ENCODE peak calls at places on chromosomes 11 and 22, in six cellular contexts. One of them, this sample, is unnamed.

GRCh38 chr22:48952256-48953102 is 875.2 kb downstream of the BRD1 start:
- DNase-seq in T follicular helper cell: no peak
- DNase-seq in GM20000: no peak
- DNase-seq in stimulated activated effector memory CD8-positive, alpha-beta T cell treated with anti-CD3 and anti-CD28 coated beads, Interleukin-12 subunit alpha, Interleukin-12 subunit beta, amount 100 ng/mL, for 72 hours: no peak
- DNase-seq in neural crest cell: no peak
- DNase-seq in ACHN: no peak
- DNase-seq in this sample: no peak

GRCh38 chr11:27040302-27041115 is at the start of gene BBOX1:
- DNase-seq in T follicular helper cell: no peak
- DNase-seq in GM20000: no peak
- DNase-seq in stimulated activated effector memory CD8-positive, alpha-beta T cell treated with anti-CD3 and anti-CD28 coated beads, Interleukin-12 subunit alpha, Interleukin-12 subunit beta, amount 100 ng/mL, for 72 hours: no peak
- DNase-seq in neural crest cell: no peak
- DNase-seq in ACHN: no peak
- DNase-seq in this sample: no peak

GRCh38 chr11:69101792-69102152 is 53.0 kb downstream of the TPCN2 start:
- DNase-seq in T follicular helper cell: no peak
- DNase-seq in GM20000: no peak
- DNase-seq in stimulated activated effector memory CD8-positive, alpha-beta T cell treated with anti-CD3 and anti-CD28 coated beads, Interleukin-12 subunit alpha, Interleukin-12 subunit beta, amount 100 ng/mL, for 72 hours: no peak
- DNase-seq in neural crest cell: no peak
- DNase-seq in ACHN: no peak
- DNase-seq in this sample: no peak

GRCh38 chr11:36469063-36469462 is 41.0 kb downstream of the TRAF6 start:
- DNase-seq in T follicular helper cell: no peak
- DNase-seq in GM20000: no peak
- DNase-seq in stimulated activated effector memory CD8-positive, alpha-beta T cell treated with anti-CD3 and anti-CD28 coated beads, Interleukin-12 subunit alpha, Interleukin-12 subunit beta, amount 100 ng/mL, for 72 hours: no peak
- DNase-seq in neural crest cell: no peak
- DNase-seq in ACHN: peak; percentile 16
- DNase-seq in this sample: no peak

GRCh38 chr11:80815752-80816453 is 1375.1 kb upstream of the TENM4 start:
- DNase-seq in T follicular helper cell: no peak
- DNase-seq in GM20000: peak; percentile 35
- DNase-seq in stimulated activated effector memory CD8-positive, alpha-beta T cell treated with anti-CD3 and anti-CD28 coated beads, Interleukin-12 subunit alpha, Interleukin-12 subunit beta, amount 100 ng/mL, for 72 hours: no peak
- DNase-seq in neural crest cell: no peak
- DNase-seq in ACHN: peak; percentile 28
- DNase-seq in this sample: no peak

GRCh38 chr11:125345706-125346561 is 150.1 kb downstream of the FEZ1 start:
- DNase-seq in T follicular helper cell: peak; percentile 15
- DNase-seq in GM20000: peak; percentile 68
- DNase-seq in stimulated activated effector memory CD8-positive, alpha-beta T cell treated with anti-CD3 and anti-CD28 coated beads, Interleukin-12 subunit alpha, Interleukin-12 subunit beta, amount 100 ng/mL, for 72 hours: peak; percentile 19
- DNase-seq in neural crest cell: peak; percentile 71
- DNase-seq in ACHN: peak; percentile 33
- DNase-seq in this sample: peak; percentile 23

GRCh38 chr22:36317658-36318271 is 64.8 kb downstream of the APOL1 start:
- DNase-seq in T follicular helper cell: no peak
- DNase-seq in GM20000: no peak
- DNase-seq in stimulated activated effector memory CD8-positive, alpha-beta T cell treated with anti-CD3 and anti-CD28 coated beads, Interleukin-12 subunit alpha, Interleukin-12 subunit beta, amount 100 ng/mL, for 72 hours: no peak
- DNase-seq in neural crest cell: no peak
- DNase-seq in ACHN: no peak
- DNase-seq in this sample: no peak

GRCh38 chr22:19407649-19408606 is 23.6 kb downstream of the HIRA start:
- DNase-seq in T follicular helper cell: no peak
- DNase-seq in GM20000: no peak
- DNase-seq in stimulated activated effector memory CD8-positive, alpha-beta T cell treated with anti-CD3 and anti-CD28 coated beads, Interleukin-12 subunit alpha, Interleukin-12 subunit beta, amount 100 ng/mL, for 72 hours: no peak
- DNase-seq in neural crest cell: no peak
- DNase-seq in ACHN: no peak
- DNase-seq in this sample: no peak

GRCh38 chr11:76123243-76123642 is 83.1 kb downstream of the WNT11 start:
- DNase-seq in T follicular helper cell: no peak
- DNase-seq in GM20000: no peak
- DNase-seq in stimulated activated effector memory CD8-positive, alpha-beta T cell treated with anti-CD3 and anti-CD28 coated beads, Interleukin-12 subunit alpha, Interleukin-12 subunit beta, amount 100 ng/mL, for 72 hours: no peak
- DNase-seq in neural crest cell: no peak
- DNase-seq in ACHN: no peak
- DNase-seq in this sample: no peak

GRCh38 chr11:128757235-128757711 is 63.4 kb downstream of the FLI1 start:
- DNase-seq in T follicular helper cell: peak; percentile 52
- DNase-seq in GM20000: peak; percentile 86
- DNase-seq in stimulated activated effector memory CD8-positive, alpha-beta T cell treated with anti-CD3 and anti-CD28 coated beads, Interleukin-12 subunit alpha, Interleukin-12 subunit beta, amount 100 ng/mL, for 72 hours: peak; percentile 48
- DNase-seq in neural crest cell: no peak
- DNase-seq in ACHN: peak; percentile 12
- DNase-seq in this sample: no peak

GRCh38 chr11:72577271-72577681 is 96.9 kb downstream of the PDE2A start:
- DNase-seq in T follicular helper cell: no peak
- DNase-seq in GM20000: peak; percentile 5
- DNase-seq in stimulated activated effector memory CD8-positive, alpha-beta T cell treated with anti-CD3 and anti-CD28 coated beads, Interleukin-12 subunit alpha, Interleukin-12 subunit beta, amount 100 ng/mL, for 72 hours: no peak
- DNase-seq in neural crest cell: no peak
- DNase-seq in ACHN: no peak
- DNase-seq in this sample: no peak

GRCh38 chr11:68690671-68691401 is 6.5 kb downstream of the GAL start:
- DNase-seq in T follicular helper cell: no peak
- DNase-seq in GM20000: no peak
- DNase-seq in stimulated activated effector memory CD8-positive, alpha-beta T cell treated with anti-CD3 and anti-CD28 coated beads, Interleukin-12 subunit alpha, Interleukin-12 subunit beta, amount 100 ng/mL, for 72 hours: no peak
- DNase-seq in neural crest cell: no peak
- DNase-seq in ACHN: no peak
- DNase-seq in this sample: no peak

GRCh38 chr11:86550757-86551156 is 121.7 kb downstream of the ME3 start:
- DNase-seq in T follicular helper cell: no peak
- DNase-seq in GM20000: no peak
- DNase-seq in stimulated activated effector memory CD8-positive, alpha-beta T cell treated with anti-CD3 and anti-CD28 coated beads, Interleukin-12 subunit alpha, Interleukin-12 subunit beta, amount 100 ng/mL, for 72 hours: no peak
- DNase-seq in neural crest cell: no peak
- DNase-seq in ACHN: no peak
- DNase-seq in this sample: no peak

GRCh38 chr11:118530683-118531596 is at the start of gene TMEM25:
- DNase-seq in T follicular helper cell: peak; percentile 60
- DNase-seq in GM20000: peak; percentile 94
- DNase-seq in stimulated activated effector memory CD8-positive, alpha-beta T cell treated with anti-CD3 and anti-CD28 coated beads, Interleukin-12 subunit alpha, Interleukin-12 subunit beta, amount 100 ng/mL, for 72 hours: peak; percentile 62
- DNase-seq in neural crest cell: peak; percentile 57
- DNase-seq in ACHN: peak; percentile 44
- DNase-seq in this sample: no peak

GRCh38 chr11:124950606-124951330 is 3.2 kb upstream of the CCDC15 start:
- DNase-seq in T follicular helper cell: no peak
- DNase-seq in GM20000: no peak
- DNase-seq in stimulated activated effector memory CD8-positive, alpha-beta T cell treated with anti-CD3 and anti-CD28 coated beads, Interleukin-12 subunit alpha, Interleukin-12 subunit beta, amount 100 ng/mL, for 72 hours: no peak
- DNase-seq in neural crest cell: no peak
- DNase-seq in ACHN: no peak
- DNase-seq in this sample: no peak

GRCh38 chr11:130780437-130780836 is 135.8 kb downstream of the SNX19 start:
- DNase-seq in T follicular helper cell: no peak
- DNase-seq in GM20000: no peak
- DNase-seq in stimulated activated effector memory CD8-positive, alpha-beta T cell treated with anti-CD3 and anti-CD28 coated beads, Interleukin-12 subunit alpha, Interleukin-12 subunit beta, amount 100 ng/mL, for 72 hours: no peak
- DNase-seq in neural crest cell: no peak
- DNase-seq in ACHN: no peak
- DNase-seq in this sample: no peak

This sample was measured in AG09319.